ENCODE peak calls at places on chromosomes 6 and 20, in four cellular contexts. B is K562, E is HepG2, T is A549. D is an unnamed sample.

GRCh38 chr6:90028080-90028778 is 134.0 kb downstream of the GJA10 start:
- DNase-seq in B (no peak), E (no peak), T (no peak), D (no peak)

GRCh38 chr20:51400051-51400926 is 142.2 kb downstream of the NFATC2 start:
- DNase-seq in B (no peak), E (no peak), T (no peak), D (no peak)

GRCh38 chr6:125752773-125753172 is 3.3 kb downstream of the HEY2 start:
- DNase-seq in B (no peak), E (no peak), T (no peak), D (no peak)

GRCh38 chr20:1391640-1392442 is 1.0 kb downstream of the FKBP1A start:
- DNase-seq in B (peak), E (no peak), T (no peak), D (no peak)

GRCh38 chr6:45419574-45420082 is 41.9 kb upstream of the SUPT3H start:
- DNase-seq in B (peak), E (peak), T (peak), D (peak)

GRCh38 chr6:97656236-97656635 is 373.2 kb upstream of the MMS22L start:
- DNase-seq in B (no peak), E (no peak), T (no peak), D (no peak)

GRCh38 chr6:41327177-41327576 is 8.2 kb upstream of the NCR2 start:
- DNase-seq in B (no peak), E (no peak), T (no peak), D (no peak)

GRCh38 chr20:32189691-32190607 is 17.6 kb downstream of the PLAGL2 start:
- DNase-seq in B (no peak), E (no peak), T (no peak), D (peak)

GRCh38 chr6:95133578-95133977 is 443.8 kb upstream of the MANEA start:
- DNase-seq in B (no peak), E (no peak), T (no peak), D (no peak)

GRCh38 chr6:158801655-158802294 is 17.4 kb downstream of the EZR start:
- DNase-seq in B (no peak), E (no peak), T (no peak), D (no peak)

GRCh38 chr6:56046576-56046975 is 171.2 kb upstream of the BMP5 start:
- DNase-seq in B (no peak), E (no peak), T (no peak), D (no peak)

GRCh38 chr20:24572862-24573261 is 103.4 kb downstream of the SYNDIG1 start:
- DNase-seq in B (no peak), E (no peak), T (no peak), D (no peak)

GRCh38 chr20:61565791-61566190 is 313.7 kb downstream of the CDH4 start:
- DNase-seq in B (no peak), E (no peak), T (no peak), D (no peak)

GRCh38 chr6:104226798-104227444 is 632.8 kb downstream of the HACE1 start:
- DNase-seq in B (no peak), E (no peak), T (no peak), D (no peak)

GRCh38 chr6:130306377-130306776 is 59.4 kb upstream of the TMEM200A start:
- DNase-seq in B (no peak), E (no peak), T (no peak), D (no peak)

GRCh38 chr6:104689551-104690205 is 170.0 kb downstream of the HACE1 start:
- DNase-seq in B (no peak), E (no peak), T (no peak), D (no peak)

GRCh38 chr20:58433759-58434158 is 44.7 kb downstream of the VAPB start:
- DNase-seq in B (peak), E (no peak), T (no peak), D (no peak)

GRCh38 chr6:2891768-2892170 is 11.3 kb downstream of the SERPINB9 start:
- DNase-seq in B (no peak), E (no peak), T (no peak), D (no peak)

GRCh38 chr6:108027594-108027993 is 46.9 kb downstream of the OSTM1 start:
- DNase-seq in B (no peak), E (no peak), T (no peak), D (no peak)

GRCh38 chr6:102853249-102853955 is 1459.9 kb downstream of the GRIK2 start:
- DNase-seq in B (no peak), E (no peak), T (no peak), D (no peak)

GRCh38 chr6:112269165-112269564 is 14.8 kb upstream of the LAMA4 start:
- DNase-seq in B (no peak), E (no peak), T (no peak), D (no peak)

GRCh38 chr20:58682656-58683055 is 9.9 kb upstream of the NPEPL1 start:
- DNase-seq in B (no peak), E (no peak), T (no peak), D (no peak)

GRCh38 chr6:14273196-14273595 is 155.6 kb downstream of the CD83 start:
- DNase-seq in B (no peak), E (no peak), T (no peak), D (peak)

GRCh38 chr6:126337323-126337722 is 2.6 kb upstream of the CENPW start:
- DNase-seq in B (no peak), E (no peak), T (no peak), D (no peak)

DNA sequence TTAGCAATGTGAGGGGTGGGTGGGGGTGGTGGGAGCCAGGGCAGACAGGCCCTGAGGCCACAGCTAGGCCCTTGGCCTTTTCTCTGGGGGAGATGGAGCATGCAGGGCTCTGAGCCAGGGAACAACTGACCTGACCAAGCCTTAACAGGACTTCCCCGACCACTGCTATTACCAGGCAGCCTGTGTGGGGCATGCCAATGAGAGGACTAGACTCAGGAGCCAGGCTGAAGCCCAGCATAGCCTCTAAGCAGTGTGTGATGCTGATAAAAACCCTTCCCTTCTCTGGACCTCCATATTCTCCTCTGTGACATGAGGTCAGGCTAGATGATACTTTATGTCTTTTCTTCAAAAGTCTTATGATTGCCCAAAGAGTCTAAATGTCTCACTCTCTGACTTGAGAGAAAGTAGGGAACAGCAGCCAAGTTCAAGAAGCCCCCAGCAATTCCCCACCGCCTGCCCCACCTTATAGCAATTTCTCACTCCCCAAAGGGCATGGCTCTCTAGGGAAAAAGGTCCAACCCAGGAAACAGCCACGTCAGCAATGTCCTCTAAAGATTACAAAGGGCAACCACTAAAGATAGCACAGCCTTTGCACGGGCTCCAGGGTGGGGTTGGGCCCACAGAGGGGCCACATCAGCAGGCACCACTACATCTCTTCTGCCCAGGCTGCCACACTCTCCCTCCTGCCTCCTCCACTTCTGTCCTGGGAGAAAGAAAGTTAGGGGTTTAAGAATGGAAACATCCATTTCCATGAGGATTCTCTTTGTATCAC is 71.3 kb downstream of the TRERF1 start:
- DNase-seq in B (no peak), E (no peak), T (no peak), D (no peak)
- TF ChIP-seq CTCF in B (no peak), E (no peak), T (no peak), D (no peak)

DNA sequence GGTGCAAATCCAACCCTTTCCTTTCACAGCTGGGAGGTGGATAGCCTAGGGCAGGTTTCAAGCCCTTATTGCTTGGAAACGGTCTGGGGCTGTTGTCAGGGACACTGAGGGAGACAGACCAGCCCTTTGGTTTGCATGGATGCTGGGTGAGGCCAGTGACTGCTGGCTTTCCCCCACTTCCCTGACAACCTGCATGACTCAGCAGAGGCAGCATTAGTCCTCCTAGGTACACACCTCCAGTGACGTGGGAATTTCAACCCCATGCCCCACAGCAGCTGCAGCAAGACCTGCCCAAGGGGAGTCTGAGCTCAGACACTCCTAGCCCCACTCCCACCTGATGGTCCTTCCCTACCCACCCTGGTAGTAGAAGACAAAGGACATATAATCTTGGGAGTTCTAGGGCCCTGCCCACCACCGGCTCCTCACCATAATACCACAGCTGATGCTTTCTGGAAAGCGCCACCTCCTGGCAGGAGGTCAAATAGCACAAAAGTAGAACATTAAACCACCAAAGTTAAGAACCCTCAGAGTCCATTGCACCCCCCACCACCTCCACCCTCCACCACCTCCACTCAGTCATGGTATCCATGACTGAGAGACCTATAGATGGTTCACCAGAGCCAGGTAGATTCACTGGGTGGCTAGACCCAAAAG is 797.8 kb upstream of the MAN1A1 start:
- DNase-seq in B (no peak), E (no peak), T (no peak), D (peak)
- TF ChIP-seq NR3C1 in B (no peak), E (no peak), T (no peak), D (no peak)

DNA sequence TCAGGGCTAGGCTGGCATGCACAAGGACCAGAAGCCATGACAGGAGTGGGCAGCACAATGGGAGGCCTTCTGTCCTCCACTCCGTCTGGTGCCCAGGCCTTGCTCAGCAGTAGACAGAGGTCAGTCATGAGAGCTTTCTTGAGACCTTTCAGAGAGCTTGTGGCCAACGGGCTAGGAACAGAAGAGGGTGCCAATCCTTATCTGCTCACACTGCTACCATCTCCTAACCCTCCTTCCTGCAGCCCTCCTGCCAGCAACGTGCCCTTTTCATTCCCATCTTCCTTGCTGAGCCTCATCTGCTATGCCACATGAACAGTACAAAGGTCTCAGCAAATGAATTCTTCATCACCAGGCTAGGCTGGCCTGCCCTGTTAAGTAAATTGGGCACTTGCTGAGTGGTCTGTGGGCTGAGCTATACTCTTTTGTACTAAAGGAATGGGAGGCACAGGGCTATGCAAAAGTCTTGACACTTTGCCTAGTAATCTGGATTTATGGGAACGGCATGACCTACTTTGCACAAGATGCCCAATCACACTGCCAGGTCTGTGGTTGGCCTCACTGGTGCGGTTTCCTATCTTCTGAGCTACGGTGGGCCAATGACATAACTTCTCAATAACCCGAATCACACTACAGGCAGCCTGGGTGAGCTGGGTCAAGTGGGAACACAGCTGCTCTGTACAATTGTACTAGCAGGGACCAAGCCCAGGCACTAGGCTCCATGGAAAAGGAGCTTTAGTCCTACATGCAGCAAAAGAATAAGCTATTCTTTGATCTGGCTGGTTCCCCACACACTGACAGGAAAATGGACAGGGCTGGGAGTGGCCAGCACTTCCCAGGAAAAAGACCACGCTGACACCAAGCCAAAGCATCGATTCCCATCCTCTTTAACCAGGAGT is 47.8 kb downstream of the ELOVL5 start:
- DNase-seq in B (no peak), E (peak), T (no peak), D (no peak)
- TF ChIP-seq JUN in B (no peak), E (no peak), T (no peak), D (no peak)

DNA sequence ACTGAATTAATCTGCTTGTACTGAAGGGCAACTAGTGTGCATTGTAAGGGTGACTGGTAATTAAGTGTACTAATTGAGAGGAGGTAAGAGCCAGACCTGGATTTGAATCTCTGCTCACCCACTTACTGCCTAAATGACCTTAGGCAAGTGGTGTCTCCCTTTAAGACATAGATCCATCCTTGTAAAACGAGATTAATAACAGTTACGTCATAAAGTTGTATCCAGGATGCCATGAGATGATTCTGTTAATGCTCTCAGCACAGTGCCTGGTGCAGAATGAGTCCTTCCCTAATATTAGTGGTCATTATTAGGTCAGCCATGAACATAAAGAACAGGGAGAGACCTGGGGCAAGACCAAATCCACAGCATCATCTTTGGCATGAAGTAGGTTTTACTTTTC is 470.1 kb downstream of the MAFB start:
- DNase-seq in B (no peak), E (no peak), T (no peak), D (no peak)
- TF ChIP-seq CTCF in B (no peak), E (no peak), T (no peak), D (no peak)

DNA sequence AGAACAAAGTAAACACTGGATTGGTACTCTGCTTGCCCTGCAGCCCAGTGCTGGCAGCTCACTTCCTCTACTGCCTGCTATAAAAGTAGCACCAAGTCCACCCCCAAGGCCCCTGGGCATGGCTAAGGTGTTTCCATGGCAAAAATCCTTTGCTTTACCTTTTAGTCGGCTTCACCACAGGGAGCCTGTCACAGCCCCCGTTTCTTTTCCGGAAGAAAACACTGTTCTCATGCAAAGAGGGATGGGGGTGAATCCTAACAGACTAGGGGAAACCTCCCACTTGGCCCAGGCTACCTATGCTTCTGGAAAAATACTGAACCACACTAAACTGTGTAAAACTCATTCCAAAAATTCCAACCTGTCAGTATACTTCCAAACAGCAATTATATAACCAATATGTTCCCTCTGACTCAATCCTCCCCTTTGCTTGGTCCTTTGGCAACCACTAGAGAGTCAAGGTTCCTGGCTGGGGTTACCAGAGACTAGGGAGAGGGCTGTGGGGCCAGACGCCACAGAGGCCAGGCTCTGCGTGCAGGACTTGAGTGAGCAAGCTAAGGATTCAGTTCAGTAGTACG is 16.1 kb downstream of the PPIL1 start:
- DNase-seq in B (no peak), E (peak), T (no peak), D (peak)
- TF ChIP-seq NR3C1 in B (no peak), E (no peak), T (no peak), D (no peak)